ENCODE peak calls at places on chromosomes 6 and 20, in four cellular contexts. One of them, this sample, is unnamed.
A peak's percentile ranks its signal among the peaks of the same experiment; 100 is the strongest.

GRCh38 chr20:53104889-53105288 is 132.7 kb downstream of the TSHZ2 start:
- DNase-seq in WTC11: no peak
- DNase-seq in K562: no peak
- DNase-seq in GM12878: no peak
- DNase-seq in this sample: no peak

GRCh38 chr20:12891643-12892042 is 117.1 kb upstream of the SPTLC3 start:
- DNase-seq in WTC11: no peak
- DNase-seq in K562: no peak
- DNase-seq in GM12878: no peak
- DNase-seq in this sample: peak; percentile 1

GRCh38 chr20:1001116-1001515 is 995 bp downstream of the RSPO4 start:
- DNase-seq in WTC11: no peak
- DNase-seq in K562: no peak
- DNase-seq in GM12878: no peak
- DNase-seq in this sample: no peak

GRCh38 chr20:20824924-20825584 is 112.6 kb upstream of the RALGAPA2 start:
- DNase-seq in WTC11: peak; percentile 72
- DNase-seq in K562: peak; percentile 54
- DNase-seq in GM12878: peak; percentile 11
- DNase-seq in this sample: peak; percentile 56

GRCh38 chr6:114342826-114343781 is at the start of gene HS3ST5:
- DNase-seq in WTC11: peak; percentile 91
- DNase-seq in K562: peak; percentile 2
- DNase-seq in GM12878: no peak
- DNase-seq in this sample: peak; percentile 86

GRCh38 chr6:3348821-3349220 is 90.1 kb downstream of the PSMG4 start:
- DNase-seq in WTC11: no peak
- DNase-seq in K562: no peak
- DNase-seq in GM12878: no peak
- DNase-seq in this sample: no peak

GRCh38 chr6:53834134-53834533 is 39.3 kb downstream of the LRRC1 start:
- DNase-seq in WTC11: no peak
- DNase-seq in K562: no peak
- DNase-seq in GM12878: no peak
- DNase-seq in this sample: no peak

GRCh38 chr6:71420693-71421328 is 132.2 kb downstream of the OGFRL1 start:
- DNase-seq in WTC11: peak; percentile 95
- DNase-seq in K562: no peak
- DNase-seq in GM12878: no peak
- DNase-seq in this sample: peak; percentile 92

GRCh38 chr6:129345890-129346289 is 364.1 kb downstream of the ARHGAP18 start:
- DNase-seq in WTC11: no peak
- DNase-seq in K562: no peak
- DNase-seq in GM12878: no peak
- DNase-seq in this sample: no peak

GRCh38 chr20:11332376-11332775 is 585.3 kb upstream of the BTBD3 start:
- DNase-seq in WTC11: no peak
- DNase-seq in K562: no peak
- DNase-seq in GM12878: no peak
- DNase-seq in this sample: no peak

GRCh38 chr20:6769953-6770831 is 2.7 kb downstream of the BMP2 start:
- DNase-seq in WTC11: peak; percentile 53
- DNase-seq in K562: no peak
- DNase-seq in GM12878: no peak
- DNase-seq in this sample: peak; percentile 23

GRCh38 chr20:5316188-5317158 is at the start of gene PROKR2:
- DNase-seq in WTC11: peak; percentile 80
- DNase-seq in K562: no peak
- DNase-seq in GM12878: no peak
- DNase-seq in this sample: peak; percentile 88

GRCh38 chr6:31576897-31577341 is 1.6 kb downstream of the TNF start:
- DNase-seq in WTC11: no peak
- DNase-seq in K562: no peak
- DNase-seq in GM12878: no peak
- DNase-seq in this sample: no peak

GRCh38 chr6:149060985-149061760 is 256.3 kb upstream of the TAB2 start:
- DNase-seq in WTC11: no peak
- DNase-seq in K562: no peak
- DNase-seq in GM12878: no peak
- DNase-seq in this sample: peak; percentile 43

GRCh38 chr6:158056355-158056754 is 74.7 kb downstream of the SYNJ2 start:
- DNase-seq in WTC11: no peak
- DNase-seq in K562: no peak
- DNase-seq in GM12878: no peak
- DNase-seq in this sample: no peak

GRCh38 chr6:12263403-12263802 is 26.8 kb upstream of the EDN1 start:
- DNase-seq in WTC11: no peak
- DNase-seq in K562: no peak
- DNase-seq in GM12878: no peak
- DNase-seq in this sample: no peak

GRCh38 chr6:78605909-78606446 is 261.4 kb upstream of the IRAK1BP1 start:
- DNase-seq in WTC11: no peak
- DNase-seq in K562: no peak
- DNase-seq in GM12878: no peak
- DNase-seq in this sample: no peak

GRCh38 chr6:82458147-82458546 is 94.5 kb downstream of the TPBG start:
- DNase-seq in WTC11: no peak
- DNase-seq in K562: no peak
- DNase-seq in GM12878: no peak
- DNase-seq in this sample: no peak
- TF ChIP-seq USF1 in WTC11: no peak
- TF ChIP-seq USF1 in K562: no peak
- TF ChIP-seq USF1 in GM12878: no peak
- TF ChIP-seq USF1 in this sample: no peak

GRCh38 chr6:162442675-162443074 is 284.9 kb downstream of the PRKN start:
- DNase-seq in WTC11: peak; percentile 60
- DNase-seq in K562: peak; percentile 31
- DNase-seq in GM12878: no peak
- DNase-seq in this sample: peak; percentile 48
- TF ChIP-seq USF1 in WTC11: no peak
- TF ChIP-seq USF1 in K562: no peak
- TF ChIP-seq USF1 in GM12878: no peak
- TF ChIP-seq USF1 in this sample: no peak

DNA sequence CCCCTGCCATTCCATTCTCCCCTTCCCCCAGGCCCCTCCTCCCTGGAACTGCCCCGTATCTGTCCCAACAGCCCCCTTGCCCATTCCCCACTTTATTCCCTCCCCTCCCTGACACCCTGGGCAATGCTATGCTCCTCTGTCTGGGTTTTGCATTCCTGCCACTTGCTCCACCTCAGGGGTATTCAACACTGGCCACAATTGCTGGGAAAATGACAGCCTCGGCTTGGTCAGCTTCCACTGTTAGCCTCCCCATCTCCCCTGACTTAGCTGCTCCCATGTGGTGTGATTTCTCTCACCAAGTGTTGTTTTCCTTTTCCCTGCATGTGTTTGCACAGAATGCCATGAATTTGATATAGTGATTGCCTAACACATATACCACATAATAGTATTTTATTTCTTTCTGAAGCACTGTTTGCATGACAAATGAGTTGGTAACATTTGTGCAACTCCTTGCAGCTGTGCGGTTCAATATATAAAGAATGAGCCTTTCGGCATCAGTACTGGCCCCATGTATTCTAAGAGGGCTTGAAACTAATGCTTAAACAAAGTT is 1.5 kb upstream of the LEMD2 start:
- DNase-seq in WTC11: no peak
- DNase-seq in K562: no peak
- DNase-seq in GM12878: no peak
- DNase-seq in this sample: no peak
- TF ChIP-seq USF1 in WTC11: no peak
- TF ChIP-seq USF1 in K562: no peak
- TF ChIP-seq USF1 in GM12878: no peak
- TF ChIP-seq USF1 in this sample: no peak

DNA sequence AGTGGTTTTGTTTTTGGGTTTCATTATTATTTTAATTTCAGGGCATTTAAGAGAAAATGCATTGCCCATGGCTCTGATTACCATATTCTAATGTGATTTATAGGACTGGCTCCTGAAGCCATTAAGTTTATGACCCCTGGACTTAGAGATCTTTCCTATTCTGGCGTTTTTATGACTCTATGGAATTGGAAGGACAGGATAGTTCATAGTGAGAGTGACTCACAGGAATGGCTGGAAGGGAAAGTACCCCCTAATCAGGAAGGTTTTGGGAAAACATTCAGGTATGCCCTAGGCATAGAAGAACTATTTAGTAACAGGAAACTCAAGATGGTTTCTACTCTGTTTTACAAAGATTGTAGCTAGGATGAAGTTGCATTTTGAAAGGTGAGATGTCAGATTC is 108.6 kb upstream of the SLC2A12 start:
- DNase-seq in WTC11: no peak
- DNase-seq in K562: no peak
- DNase-seq in GM12878: no peak
- DNase-seq in this sample: no peak
- TF ChIP-seq USF1 in WTC11: no peak
- TF ChIP-seq USF1 in K562: no peak
- TF ChIP-seq USF1 in GM12878: no peak
- TF ChIP-seq USF1 in this sample: no peak

GRCh38 chr6:101231606-101232235 is 161.8 kb upstream of the GRIK2 start:
- DNase-seq in WTC11: no peak
- DNase-seq in K562: no peak
- DNase-seq in GM12878: no peak
- DNase-seq in this sample: no peak

GRCh38 chr6:101236709-101237108 is 156.8 kb upstream of the GRIK2 start:
- DNase-seq in WTC11: no peak
- DNase-seq in K562: no peak
- DNase-seq in GM12878: no peak
- DNase-seq in this sample: no peak

GRCh38 chr6:101226677-101227135 is 166.8 kb upstream of the GRIK2 start:
- DNase-seq in WTC11: peak; percentile 89
- DNase-seq in K562: peak; percentile 3
- DNase-seq in GM12878: no peak
- DNase-seq in this sample: no peak

GRCh38 chr6:101232946-101233345 is 160.6 kb upstream of the GRIK2 start:
- DNase-seq in WTC11: no peak
- DNase-seq in K562: no peak
- DNase-seq in GM12878: no peak
- DNase-seq in this sample: no peak

GRCh38 chr6:101230866-101231265 is 162.6 kb upstream of the GRIK2 start:
- DNase-seq in WTC11: no peak
- DNase-seq in K562: no peak
- DNase-seq in GM12878: no peak
- DNase-seq in this sample: no peak
- TF ChIP-seq USF1 in WTC11: no peak
- TF ChIP-seq USF1 in K562: no peak
- TF ChIP-seq USF1 in GM12878: no peak
- TF ChIP-seq USF1 in this sample: no peak

DNA sequence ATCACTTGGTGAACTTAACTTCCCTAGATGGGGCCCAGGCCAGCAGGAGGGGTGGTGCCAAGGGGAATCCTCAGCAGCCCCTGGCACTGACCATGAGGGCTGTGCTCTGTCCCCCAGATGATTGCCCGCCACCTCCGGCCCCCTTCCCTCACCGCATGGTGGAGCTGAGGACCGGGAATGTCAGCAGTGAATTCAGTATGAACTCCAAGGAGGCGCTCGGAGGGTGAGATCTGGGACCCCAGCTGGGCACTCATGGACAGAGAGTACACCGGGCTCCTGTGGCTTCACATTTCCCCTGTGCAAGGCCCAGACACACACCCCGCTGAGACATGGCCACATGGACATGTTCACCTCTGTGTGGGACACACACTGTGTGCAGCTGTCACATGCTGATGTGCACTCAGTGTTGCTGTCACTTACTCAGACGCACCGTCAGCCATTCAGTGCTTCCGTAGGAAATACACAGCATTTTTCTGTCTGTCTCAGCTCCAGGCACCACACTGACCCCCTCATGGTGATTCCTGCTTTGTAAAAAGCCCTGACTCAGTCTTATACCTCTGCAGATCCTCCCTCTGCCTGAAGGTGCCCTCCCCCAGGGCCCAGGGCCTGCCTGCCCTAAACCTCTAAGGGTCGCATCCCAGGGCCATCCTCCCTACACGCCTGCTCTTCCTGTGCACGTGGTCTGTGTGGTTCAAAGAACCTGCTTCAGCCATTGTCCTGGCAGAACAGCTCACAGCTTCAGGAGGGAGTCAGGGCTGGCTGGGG is 4.4 kb downstream of the MYLK2 start:
- DNase-seq in WTC11: no peak
- DNase-seq in K562: no peak
- DNase-seq in GM12878: no peak
- DNase-seq in this sample: peak; percentile 23
- TF ChIP-seq USF1 in WTC11: no peak
- TF ChIP-seq USF1 in K562: no peak
- TF ChIP-seq USF1 in GM12878: no peak
- TF ChIP-seq USF1 in this sample: no peak

DNA sequence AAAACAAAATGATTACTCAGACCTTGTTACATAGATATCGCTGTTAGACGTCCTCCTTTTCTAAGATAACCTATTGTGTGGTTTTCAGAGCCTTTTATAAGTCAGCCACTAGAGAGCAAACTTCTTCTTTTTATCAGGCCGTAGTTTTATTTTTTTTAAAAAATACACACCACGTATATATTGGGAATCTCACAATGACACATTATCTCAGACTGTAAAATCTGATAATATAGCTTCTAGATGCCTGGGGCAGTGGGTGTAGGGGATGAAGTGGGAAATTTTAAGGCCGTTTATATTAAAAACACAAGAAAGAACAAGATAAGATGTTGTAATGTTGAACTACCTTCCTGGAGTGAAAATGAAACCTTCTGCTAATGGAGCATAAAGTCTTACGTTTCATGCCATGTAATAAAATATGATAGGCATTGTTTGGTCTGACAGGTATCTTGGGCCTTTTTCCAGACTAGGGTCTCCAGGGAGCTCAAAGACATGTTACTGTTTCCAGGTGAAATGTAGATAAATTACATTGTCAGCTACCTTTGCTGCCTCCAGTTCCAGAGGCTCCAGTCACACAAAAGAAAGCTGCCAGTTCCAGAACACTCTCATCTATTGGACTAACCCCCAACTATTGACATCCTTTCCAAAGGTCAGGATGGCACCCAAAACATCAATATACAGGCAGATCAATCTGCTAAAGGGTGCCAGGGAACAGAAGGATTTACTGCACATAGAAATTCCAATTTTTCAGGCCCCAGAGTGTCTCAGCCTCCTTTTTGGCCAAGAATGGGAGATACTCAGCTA is 130.2 kb upstream of the AKIRIN2 start:
- DNase-seq in WTC11: no peak
- DNase-seq in K562: no peak
- DNase-seq in GM12878: peak; percentile 51
- DNase-seq in this sample: peak; percentile 28
- TF ChIP-seq USF1 in WTC11: no peak
- TF ChIP-seq USF1 in K562: no peak
- TF ChIP-seq USF1 in GM12878: no peak
- TF ChIP-seq USF1 in this sample: no peak

This sample was measured in SK-N-SH.